ENCODE peak calls at places on chromosome 17, in five cellular contexts. U is small intestine, S is RWPE2, Q is heart right ventricle, P is aorta. E is an unnamed sample.

GRCh38 chr17:38747385-38748328 is 479 bp downstream of the PCGF2 start:
- DNase-seq in P (peak; percentile 60), S (no peak), U (no peak), Q (peak; percentile 64), E (no peak)

GRCh38 chr17:42282478-42283080 is 5.7 kb upstream of the STAT5A start:
- DNase-seq in Q (no peak), S (no peak), P (peak; percentile 5), U (no peak), E (no peak)

GRCh38 chr17:38545531-38546225 is 60.1 kb downstream of the SRCIN1 start:
- DNase-seq in U (no peak), Q (no peak), S (no peak), P (peak; percentile 29), E (no peak)

GRCh38 chr17:32993977-32994376 is 2.3 kb downstream of the SPACA3 start:
- DNase-seq in Q (no peak), S (no peak), U (no peak), P (no peak), E (no peak)

GRCh38 chr17:71441098-71441497 is 679.7 kb upstream of the SOX9 start:
- DNase-seq in U (no peak), Q (no peak), S (peak; percentile 61), P (no peak), E (no peak)

GRCh38 chr17:29587591-29587990 is 1.9 kb downstream of the GIT1 start:
- DNase-seq in Q (no peak), P (no peak), S (no peak), U (no peak), E (no peak)

GRCh38 chr17:34990921-34991365 is 10.6 kb downstream of the LIG3 start:
- DNase-seq in P (no peak), S (no peak), Q (no peak), U (peak; percentile 69), E (no peak)

GRCh38 chr17:18185832-18186231 is 2.2 kb downstream of the ALKBH5 start:
- DNase-seq in S (no peak), U (no peak), Q (no peak), P (no peak), E (no peak)

GRCh38 chr17:79242873-79243602 is 168.4 kb downstream of the ENGASE start:
- DNase-seq in P (no peak), Q (no peak), S (no peak), U (no peak), E (no peak)

GRCh38 chr17:69275751-69276150 is 47.1 kb upstream of the ABCA10 start:
- DNase-seq in U (no peak), P (no peak), Q (no peak), S (no peak), E (no peak)

GRCh38 chr17:40499551-40500189 is 1.8 kb downstream of the TNS4 start:
- DNase-seq in Q (peak; percentile 90), U (peak; percentile 88), P (peak; percentile 91), S (no peak), E (no peak)

GRCh38 chr17:1043601-1044251 is 46.8 kb downstream of the TIMM22 start:
- DNase-seq in P (peak; percentile 83), Q (peak; percentile 83), U (no peak), S (no peak), E (no peak)

GRCh38 chr17:69431835-69432234 is 17.3 kb downstream of the MAP2K6 start:
- DNase-seq in Q (no peak), S (no peak), P (no peak), U (no peak), E (no peak)

E was measured in Panc1.